ENCODE peak calls at places on chromosomes 13 and 19, in four cellular contexts. N is GM12878, W is HL-60, X is K562. T is an unnamed sample.

GRCh38 chr13:110329258-110329657 is 22.2 kb downstream of the COL4A2 start:
- DNase-seq in N (no peak), W (no peak), X (no peak), T (no peak)

GRCh38 chr19:38841787-38842438 is 7.9 kb downstream of the HNRNPL start:
- DNase-seq in N (no peak), W (no peak), X (no peak), T (no peak)

GRCh38 chr19:48569814-48570213 is 17.8 kb downstream of the SULT2B1 start:
- DNase-seq in N (no peak), W (no peak), X (no peak), T (no peak)

GRCh38 chr19:58513213-58513693 is 1.5 kb upstream of the SLC27A5 start:
- DNase-seq in N (no peak), W (no peak), X (no peak), T (no peak)

GRCh38 chr13:113493315-113493951 is 2.9 kb upstream of the DCUN1D2 start:
- DNase-seq in N (peak), W (peak), X (peak), T (no peak)

GRCh38 chr19:33194527-33194883 is 375 bp downstream of the LRP3 start:
- DNase-seq in N (no peak), W (no peak), X (no peak), T (peak)

GRCh38 chr13:77022341-77022740 is 4.6 kb downstream of the FBXL3 start:
- DNase-seq in N (no peak), W (no peak), X (no peak), T (no peak)

GRCh38 chr19:1619703-1620102 is 14.4 kb upstream of the UQCR11 start:
- DNase-seq in N (no peak), W (no peak), X (no peak), T (no peak)

GRCh38 chr19:47610902-47611301 is 2.0 kb downstream of the BICRA start:
- DNase-seq in N (no peak), W (no peak), X (no peak), T (no peak)

GRCh38 chr19:46192990-46193650 is 36.4 kb upstream of the IGFL1 start:
- DNase-seq in N (no peak), W (peak), X (peak), T (no peak)

GRCh38 chr13:76300688-76301087 is 585.5 kb downstream of the KCTD12 start:
- DNase-seq in N (no peak), W (no peak), X (no peak), T (no peak)

GRCh38 chr13:106063591-106064308 is 471.7 kb downstream of the EFNB2 start:
- DNase-seq in N (no peak), W (no peak), X (no peak), T (no peak)

GRCh38 chr13:24834902-24835510 is 71.0 kb downstream of the RNF17 start:
- DNase-seq in N (no peak), W (no peak), X (peak), T (no peak)

GRCh38 chr13:106561551-106562170 is 6.3 kb downstream of the ARGLU1 start:
- DNase-seq in N (peak), W (no peak), X (peak), T (peak)

GRCh38 chr19:19257137-19257536 is 16.0 kb downstream of the TM6SF2 start:
- DNase-seq in N (no peak), W (no peak), X (peak), T (no peak)

GRCh38 chr19:41871573-41872383 is 5.3 kb upstream of the CD79A start:
- DNase-seq in N (peak), W (no peak), X (peak), T (peak)

GRCh38 chr19:3932931-3933810 is at the start of gene NMRK2:
- DNase-seq in N (no peak), W (no peak), X (peak), T (no peak)

GRCh38 chr19:5152767-5153532 is 184.0 kb downstream of the KDM4B start:
- DNase-seq in N (no peak), W (no peak), X (no peak), T (peak)

GRCh38 chr19:38596057-38596981 is 21.4 kb downstream of the MAP4K1 start:
- DNase-seq in N (no peak), W (no peak), X (peak), T (no peak)

GRCh38 chr13:31611214-31611613 is 128.1 kb upstream of the RXFP2 start:
- DNase-seq in N (no peak), W (no peak), X (no peak), T (no peak)

GRCh38 chr19:12581100-12581499 is 29.5 kb downstream of the ZNF490 start:
- DNase-seq in N (no peak), W (no peak), X (no peak), T (no peak)

GRCh38 chr13:107205318-107206112 is 637.6 kb upstream of the ARGLU1 start:
- DNase-seq in N (no peak), W (peak), X (peak), T (peak)

GRCh38 chr19:19628499-19629134 is 597 bp upstream of the LPAR2 start:
- DNase-seq in N (no peak), W (peak), X (no peak), T (no peak)

GRCh38 chr19:7494416-7495098 is 5.7 kb upstream of the PEX11G start:
- DNase-seq in N (no peak), W (no peak), X (peak), T (no peak)

GRCh38 chr13:59259416-59260000 is 904.2 kb downstream of the DIAPH3 start:
- DNase-seq in N (no peak), W (no peak), X (no peak), T (no peak)

GRCh38 chr19:18895038-18895827 is 725 bp downstream of the CERS1 start:
- DNase-seq in N (no peak), W (no peak), X (peak), T (no peak)

GRCh38 chr19:18432275-18433038 is 5.5 kb downstream of the ISYNA1 start:
- DNase-seq in N (no peak), W (no peak), X (no peak), T (no peak)

GRCh38 chr13:26197298-26197697 is 24.8 kb downstream of the RNF6 start:
- DNase-seq in N (no peak), W (no peak), X (no peak), T (no peak)

GRCh38 chr13:26208292-26208691 is 13.8 kb downstream of the RNF6 start:
- DNase-seq in N (no peak), W (no peak), X (no peak), T (no peak)

GRCh38 chr13:26198116-26198515 is 24.0 kb downstream of the RNF6 start:
- DNase-seq in N (no peak), W (no peak), X (peak), T (no peak)

GRCh38 chr13:26200811-26201210 is 21.3 kb downstream of the RNF6 start:
- DNase-seq in N (no peak), W (no peak), X (no peak), T (no peak)

DNA sequence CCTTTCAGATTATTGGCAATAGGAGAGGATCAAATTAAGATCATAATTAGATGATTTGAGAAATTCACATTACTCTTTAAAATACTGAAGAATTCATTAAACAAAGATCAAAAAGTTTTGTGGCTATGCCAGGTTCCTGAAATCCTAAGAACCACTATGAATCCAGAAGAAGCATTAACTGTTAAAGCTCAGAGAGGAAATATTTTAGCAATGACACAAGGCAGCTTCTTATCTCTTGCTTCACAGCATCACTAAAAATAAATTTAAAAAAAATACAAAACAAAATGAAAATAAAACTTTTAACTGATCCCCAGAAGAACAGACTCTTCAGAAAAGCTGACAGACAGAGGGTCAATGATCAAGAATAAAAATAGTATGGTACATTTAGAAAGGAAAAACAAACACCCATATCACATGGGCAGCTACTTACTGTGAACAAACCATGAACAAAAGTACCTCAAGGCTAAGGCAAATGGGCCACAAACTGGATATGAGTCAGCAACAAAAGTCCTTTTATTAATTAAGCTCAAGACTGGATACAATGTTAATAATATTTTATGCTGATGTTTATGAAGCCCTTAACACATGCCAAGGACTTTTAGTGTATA is 19.6 kb downstream of the RNF6 start:
- DNase-seq in N (no peak), W (no peak), X (no peak), T (no peak)
- TF ChIP-seq SPI1 in N (no peak), W (no peak), X (no peak), T (no peak)

GRCh38 chr19:13796301-13797057 is 1.2 kb downstream of the ZSWIM4 start:
- DNase-seq in N (no peak), W (no peak), X (no peak), T (no peak)
- TF ChIP-seq SPI1 in N (peak), W (no peak), X (no peak), T (peak)

GRCh38 chr13:99692854-99693253 is 191.6 kb downstream of the TM9SF2 start:
- DNase-seq in N (no peak), W (no peak), X (no peak), T (no peak)
- TF ChIP-seq SPI1 in N (peak), W (no peak), X (no peak), T (peak)

GRCh38 chr13:48976677-48977625 is 1.2 kb downstream of the FNDC3A start:
- DNase-seq in N (no peak), W (peak), X (peak), T (no peak)
- TF ChIP-seq SPI1 in N (peak), W (peak), X (peak), T (peak)

GRCh38 chr19:28634031-28634328 is 579.0 kb downstream of the UQCRFS1 start:
- DNase-seq in N (no peak), W (no peak), X (no peak), T (no peak)

GRCh38 chr19:28634837-28635236 is 578.1 kb downstream of the UQCRFS1 start:
- DNase-seq in N (no peak), W (no peak), X (no peak), T (no peak)

GRCh38 chr19:28631931-28632330 is 581.0 kb downstream of the UQCRFS1 start:
- DNase-seq in N (no peak), W (no peak), X (no peak), T (no peak)

GRCh38 chr19:28632357-28633076 is 580.4 kb downstream of the UQCRFS1 start:
- DNase-seq in N (no peak), W (no peak), X (no peak), T (no peak)

DNA sequence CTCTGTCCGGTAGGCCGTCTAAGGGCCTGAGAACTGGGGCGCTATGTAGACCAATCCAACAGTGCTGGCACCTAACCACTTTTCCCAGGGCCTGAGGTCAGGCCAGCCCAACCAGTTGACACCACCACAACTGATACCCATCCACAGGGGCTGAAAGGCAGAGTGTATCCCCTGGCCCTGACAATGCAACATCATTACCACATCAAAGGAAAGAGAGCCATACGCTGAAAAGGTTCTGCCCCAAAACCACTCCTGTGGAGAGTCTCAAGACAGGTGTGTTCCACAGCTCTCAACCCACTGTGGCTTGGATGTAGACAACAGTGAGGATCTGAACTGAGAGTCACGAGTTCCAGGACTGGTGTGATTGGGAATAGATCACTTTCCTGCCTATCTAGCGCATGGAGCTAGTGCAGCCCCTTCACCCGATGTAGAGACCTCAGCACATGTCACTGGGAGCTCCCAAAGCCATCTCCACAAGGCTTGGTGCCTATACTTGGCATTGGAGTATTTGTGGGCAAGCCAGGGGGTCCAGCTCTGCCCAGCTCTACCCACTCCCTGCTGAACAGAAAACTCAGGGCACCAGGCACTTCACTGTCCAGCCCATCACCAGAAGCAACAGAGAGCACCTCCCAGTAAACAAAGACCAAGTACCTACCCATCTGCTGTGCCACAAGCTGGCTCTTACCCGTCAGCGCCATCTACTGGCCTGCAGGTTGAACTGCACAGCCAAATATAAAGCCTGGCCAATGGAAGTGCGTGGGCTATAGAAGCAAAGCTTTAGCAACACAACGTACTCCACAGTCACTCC is 579.5 kb downstream of the UQCRFS1 start:
- DNase-seq in N (no peak), W (peak), X (peak), T (peak)
- TF ChIP-seq SPI1 in N (no peak), W (no peak), X (no peak), T (no peak)

GRCh38 chr13:50222569-50223332 is 207.5 kb downstream of the KCNRG start:
- DNase-seq in N (no peak), W (peak), X (no peak), T (no peak)
- TF ChIP-seq SPI1 in N (no peak), W (no peak), X (no peak), T (no peak)

GRCh38 chr19:15195381-15195964 is 5.3 kb downstream of the NOTCH3 start:
- DNase-seq in N (no peak), W (no peak), X (no peak), T (no peak)
- TF ChIP-seq SPI1 in N (no peak), W (no peak), X (no peak), T (no peak)